ENCODE peak calls at places on chromosomes 4 and X, in ten cellular contexts. One of them, this sample, is unnamed.
A peak's percentile ranks its signal among the peaks of the same experiment; 100 is the strongest.

GRCh38 chr4:153781717-153782416 is 7.0 kb downstream of the SFRP2 start:
- DNase-seq in right lobe of liver: no peak
- DNase-seq in H1: no peak
- DNase-seq in astrocyte: peak; percentile 39
- DNase-seq in spleen: no peak
- DNase-seq in K562: no peak
- DNase-seq in GM06990: no peak
- DNase-seq in kidney: no peak
- DNase-seq in sigmoid colon: no peak
- DNase-seq in left ventricle myocardium inferior: no peak
- DNase-seq in this sample: no peak

GRCh38 chr4:159360549-159360948 is 257.7 kb downstream of the RAPGEF2 start:
- DNase-seq in spleen: no peak
- DNase-seq in left ventricle myocardium inferior: no peak
- DNase-seq in kidney: no peak
- DNase-seq in K562: no peak
- DNase-seq in GM06990: no peak
- DNase-seq in H1: no peak
- DNase-seq in sigmoid colon: no peak
- DNase-seq in astrocyte: peak; percentile 96
- DNase-seq in right lobe of liver: no peak
- DNase-seq in this sample: no peak

GRCh38 chr4:5710065-5710961 is 688 bp upstream of the EVC start:
- DNase-seq in sigmoid colon: no peak
- DNase-seq in right lobe of liver: no peak
- DNase-seq in GM06990: no peak
- DNase-seq in left ventricle myocardium inferior: no peak
- DNase-seq in spleen: no peak
- DNase-seq in kidney: no peak
- DNase-seq in astrocyte: no peak
- DNase-seq in H1: no peak
- DNase-seq in K562: no peak
- DNase-seq in this sample: no peak

GRCh38 chr4:6892190-6892908 is 17.3 kb upstream of the TBC1D14 start:
- DNase-seq in left ventricle myocardium inferior: peak; percentile 45
- DNase-seq in astrocyte: peak; percentile 63
- DNase-seq in K562: peak; percentile 89
- DNase-seq in H1: no peak
- DNase-seq in kidney: peak; percentile 86
- DNase-seq in spleen: peak; percentile 90
- DNase-seq in sigmoid colon: peak; percentile 77
- DNase-seq in GM06990: no peak
- DNase-seq in right lobe of liver: peak; percentile 78
- DNase-seq in this sample: peak; percentile 73

GRCh38 chrX:147226801-147227200 is 412.3 kb upstream of the CXorf51A start:
- DNase-seq in H1: no peak
- DNase-seq in astrocyte: no peak
- DNase-seq in left ventricle myocardium inferior: no peak
- DNase-seq in right lobe of liver: no peak
- DNase-seq in kidney: no peak
- DNase-seq in K562: no peak
- DNase-seq in sigmoid colon: no peak
- DNase-seq in GM06990: no peak
- DNase-seq in spleen: no peak
- DNase-seq in this sample: no peak

GRCh38 chr4:114180481-114180880 is 201.0 kb upstream of the ARSJ start:
- DNase-seq in astrocyte: peak; percentile 81
- DNase-seq in kidney: peak; percentile 81
- DNase-seq in H1: peak; percentile 69
- DNase-seq in spleen: no peak
- DNase-seq in right lobe of liver: no peak
- DNase-seq in GM06990: no peak
- DNase-seq in sigmoid colon: no peak
- DNase-seq in K562: no peak
- DNase-seq in left ventricle myocardium inferior: peak; percentile 16
- DNase-seq in this sample: peak; percentile 75

GRCh38 chrX:24204331-24204730 is 54.8 kb downstream of the ZFX start:
- DNase-seq in kidney: no peak
- DNase-seq in GM06990: no peak
- DNase-seq in K562: no peak
- DNase-seq in H1: no peak
- DNase-seq in right lobe of liver: no peak
- DNase-seq in spleen: no peak
- DNase-seq in astrocyte: peak; percentile 48
- DNase-seq in sigmoid colon: no peak
- DNase-seq in left ventricle myocardium inferior: no peak
- DNase-seq in this sample: no peak

GRCh38 chr4:47930971-47931804 is 16.8 kb upstream of the NFXL1 start:
- DNase-seq in left ventricle myocardium inferior: no peak
- DNase-seq in astrocyte: peak; percentile 82
- DNase-seq in K562: no peak
- DNase-seq in H1: no peak
- DNase-seq in GM06990: no peak
- DNase-seq in kidney: no peak
- DNase-seq in spleen: no peak
- DNase-seq in right lobe of liver: no peak
- DNase-seq in sigmoid colon: no peak
- DNase-seq in this sample: peak; percentile 31

GRCh38 chr4:40555176-40555900 is 74.3 kb downstream of the RBM47 start:
- DNase-seq in spleen: no peak
- DNase-seq in GM06990: no peak
- DNase-seq in astrocyte: no peak
- DNase-seq in K562: no peak
- DNase-seq in right lobe of liver: no peak
- DNase-seq in kidney: no peak
- DNase-seq in H1: no peak
- DNase-seq in left ventricle myocardium inferior: no peak
- DNase-seq in sigmoid colon: no peak
- DNase-seq in this sample: no peak

GRCh38 chr4:38529189-38530115 is 134.5 kb upstream of the KLF3 start:
- DNase-seq in GM06990: peak; percentile 77
- DNase-seq in spleen: peak; percentile 88
- DNase-seq in sigmoid colon: no peak
- DNase-seq in H1: no peak
- DNase-seq in left ventricle myocardium inferior: peak; percentile 20
- DNase-seq in K562: peak; percentile 91
- DNase-seq in astrocyte: no peak
- DNase-seq in kidney: peak; percentile 93
- DNase-seq in right lobe of liver: peak; percentile 66
- DNase-seq in this sample: no peak

GRCh38 chr4:56757270-56757746 is 64.2 kb downstream of the SPINK2 start:
- DNase-seq in H1: no peak
- DNase-seq in astrocyte: peak; percentile 63
- DNase-seq in left ventricle myocardium inferior: no peak
- DNase-seq in K562: no peak
- DNase-seq in spleen: peak; percentile 86
- DNase-seq in kidney: peak; percentile 82
- DNase-seq in GM06990: no peak
- DNase-seq in right lobe of liver: no peak
- DNase-seq in sigmoid colon: peak; percentile 88
- DNase-seq in this sample: no peak

DNA sequence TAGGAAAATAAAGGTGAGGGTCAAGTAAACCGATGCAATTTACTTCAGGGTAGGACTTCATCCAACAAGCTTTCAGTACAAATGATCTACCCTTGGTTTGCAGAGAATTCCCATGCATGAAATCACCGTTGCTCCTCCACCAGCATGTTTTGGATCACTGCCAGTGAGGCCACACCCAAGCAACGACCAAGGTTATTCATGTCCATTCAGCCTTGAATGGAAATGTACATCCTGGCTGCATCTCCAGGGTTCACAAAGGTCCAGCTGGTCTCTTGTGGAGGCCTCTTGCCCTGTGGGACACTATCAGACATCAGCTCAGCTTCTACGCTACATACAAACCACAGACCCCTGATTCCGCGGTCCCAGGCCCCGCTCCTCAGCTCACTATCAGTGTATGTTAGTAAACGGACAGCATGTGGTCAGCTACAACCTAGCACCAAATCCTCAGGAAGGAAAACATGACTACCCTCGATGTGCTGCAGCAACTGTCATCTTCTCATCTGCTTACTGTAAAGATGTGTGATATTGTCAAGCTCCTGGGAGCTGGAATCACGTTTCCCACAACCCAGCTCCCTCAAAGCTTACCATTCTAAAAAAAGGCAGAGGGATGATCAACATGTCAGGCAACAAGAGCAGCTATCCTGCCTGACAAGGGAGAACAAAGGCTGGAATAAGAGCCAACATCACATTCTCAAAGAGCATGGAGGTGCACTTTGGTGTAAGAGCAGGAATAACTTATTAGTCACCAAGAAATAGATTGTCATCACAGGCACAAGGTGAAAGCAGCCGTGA is 4.9 kb downstream of the LYAR start:
- DNase-seq in kidney: no peak
- DNase-seq in astrocyte: peak; percentile 10
- DNase-seq in sigmoid colon: no peak
- DNase-seq in left ventricle myocardium inferior: no peak
- DNase-seq in K562: peak; percentile 47
- DNase-seq in right lobe of liver: no peak
- DNase-seq in GM06990: no peak
- DNase-seq in H1: no peak
- DNase-seq in spleen: no peak
- DNase-seq in this sample: no peak
- H3K36me3 ChIP-seq in kidney: peaks cover 12% of the 10 kb centered on the region
- H3K36me3 ChIP-seq in astrocyte: peaks cover 31% of the 10 kb centered on the region
- H3K36me3 ChIP-seq in sigmoid colon: peaks cover 62% of the 10 kb centered on the region
- H3K36me3 ChIP-seq in left ventricle myocardium inferior: peaks cover 40% of the 10 kb centered on the region
- H3K36me3 ChIP-seq in K562: peaks cover 76% of the 10 kb centered on the region
- H3K36me3 ChIP-seq in right lobe of liver: no peaks in the 10 kb centered on the region
- H3K36me3 ChIP-seq in GM06990: peaks cover 16% of the 10 kb centered on the region
- H3K36me3 ChIP-seq in H1: peaks cover 45% of the 10 kb centered on the region
- H3K36me3 ChIP-seq in spleen: peaks cover 63% of the 10 kb centered on the region
- H3K36me3 ChIP-seq in this sample: peaks cover 55% of the 10 kb centered on the region

GRCh38 chrX:154014429-154015380 is 5.0 kb downstream of the IRAK1 start:
- DNase-seq in kidney: peak; percentile 66
- DNase-seq in H1: no peak
- DNase-seq in astrocyte: no peak
- DNase-seq in K562: no peak
- DNase-seq in left ventricle myocardium inferior: no peak
- DNase-seq in sigmoid colon: no peak
- DNase-seq in GM06990: no peak
- DNase-seq in spleen: no peak
- DNase-seq in right lobe of liver: no peak
- DNase-seq in this sample: no peak
- H3K36me3 ChIP-seq in kidney: no peaks in the 10 kb centered on the region
- H3K36me3 ChIP-seq in H1: peaks cover 11% of the 10 kb centered on the region
- H3K36me3 ChIP-seq in astrocyte: peaks cover 4% of the 10 kb centered on the region
- H3K36me3 ChIP-seq in K562: peaks cover 88% of the 10 kb centered on the region
- H3K36me3 ChIP-seq in left ventricle myocardium inferior: peaks cover 10% of the 10 kb centered on the region
- H3K36me3 ChIP-seq in sigmoid colon: peaks cover 16% of the 10 kb centered on the region
- H3K36me3 ChIP-seq in GM06990: peaks cover 13% of the 10 kb centered on the region
- H3K36me3 ChIP-seq in spleen: peaks cover 77% of the 10 kb centered on the region
- H3K36me3 ChIP-seq in right lobe of liver: no peaks in the 10 kb centered on the region
- H3K36me3 ChIP-seq in this sample: peaks cover 56% of the 10 kb centered on the region

GRCh38 chr4:877502-877901 is 51.6 kb upstream of the CPLX1 start:
- DNase-seq in K562: no peak
- DNase-seq in right lobe of liver: no peak
- DNase-seq in left ventricle myocardium inferior: no peak
- DNase-seq in kidney: peak; percentile 55
- DNase-seq in spleen: no peak
- DNase-seq in H1: no peak
- DNase-seq in astrocyte: no peak
- DNase-seq in sigmoid colon: no peak
- DNase-seq in GM06990: no peak
- DNase-seq in this sample: no peak

GRCh38 chr4:874071-874470 is 48.1 kb upstream of the CPLX1 start:
- DNase-seq in right lobe of liver: no peak
- DNase-seq in H1: no peak
- DNase-seq in astrocyte: no peak
- DNase-seq in kidney: no peak
- DNase-seq in left ventricle myocardium inferior: no peak
- DNase-seq in GM06990: no peak
- DNase-seq in K562: no peak
- DNase-seq in spleen: no peak
- DNase-seq in sigmoid colon: no peak
- DNase-seq in this sample: no peak

GRCh38 chr4:875818-876423 is 50.0 kb upstream of the CPLX1 start:
- DNase-seq in sigmoid colon: no peak
- DNase-seq in H1: no peak
- DNase-seq in K562: no peak
- DNase-seq in spleen: no peak
- DNase-seq in astrocyte: no peak
- DNase-seq in GM06990: no peak
- DNase-seq in left ventricle myocardium inferior: no peak
- DNase-seq in right lobe of liver: no peak
- DNase-seq in kidney: no peak
- DNase-seq in this sample: no peak

GRCh38 chr4:876780-877179 is 50.9 kb upstream of the CPLX1 start:
- DNase-seq in spleen: no peak
- DNase-seq in H1: no peak
- DNase-seq in sigmoid colon: no peak
- DNase-seq in right lobe of liver: no peak
- DNase-seq in K562: no peak
- DNase-seq in GM06990: no peak
- DNase-seq in kidney: no peak
- DNase-seq in astrocyte: no peak
- DNase-seq in left ventricle myocardium inferior: no peak
- DNase-seq in this sample: peak; percentile 35

DNA sequence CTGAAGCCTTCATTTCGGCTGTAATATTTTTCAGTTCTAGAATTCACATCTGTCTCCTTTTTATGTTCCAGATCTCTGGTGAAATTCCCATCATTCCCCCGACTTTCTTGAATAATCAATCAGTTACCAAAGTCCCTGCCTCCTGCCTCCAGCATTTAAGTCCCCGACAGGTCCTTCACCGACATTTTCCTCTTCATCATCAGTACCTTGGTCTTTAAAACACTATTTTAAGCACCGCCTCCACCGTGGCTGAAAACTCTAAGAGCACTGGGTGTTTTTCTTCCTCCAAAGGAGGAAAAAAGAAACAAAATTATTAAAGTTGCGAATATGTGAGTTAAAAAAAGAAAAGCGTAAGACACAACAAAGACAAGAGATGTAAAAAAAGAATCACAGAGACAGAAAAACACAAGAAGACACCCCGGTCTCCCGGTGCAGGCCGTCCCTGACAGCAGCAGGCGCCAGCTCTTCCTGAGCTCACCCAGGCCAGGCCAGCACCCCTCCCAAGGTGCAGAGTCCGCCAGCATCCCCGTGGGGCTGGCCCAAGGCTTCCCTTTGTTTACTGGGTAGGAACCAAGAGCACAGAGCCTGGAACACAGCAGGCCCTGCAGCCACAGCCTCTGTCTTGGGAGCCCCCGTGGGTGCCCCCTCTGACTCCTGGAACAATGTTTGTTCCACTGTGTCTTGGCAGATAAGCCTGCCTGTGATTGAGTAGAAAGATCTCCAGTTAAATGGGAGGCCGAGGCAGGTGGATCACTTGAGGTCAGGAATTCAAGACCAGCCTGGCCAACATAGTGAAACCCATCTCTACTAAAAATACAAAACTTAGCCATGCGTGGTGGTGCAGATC is 49.3 kb upstream of the CPLX1 start:
- DNase-seq in kidney: peak; percentile 45
- DNase-seq in H1: no peak
- DNase-seq in right lobe of liver: no peak
- DNase-seq in GM06990: no peak
- DNase-seq in left ventricle myocardium inferior: no peak
- DNase-seq in spleen: no peak
- DNase-seq in astrocyte: no peak
- DNase-seq in K562: no peak
- DNase-seq in sigmoid colon: no peak
- DNase-seq in this sample: no peak
- H3K36me3 ChIP-seq in kidney: peaks cover 17% of the 10 kb centered on the region
- H3K36me3 ChIP-seq in H1: peaks cover 27% of the 10 kb centered on the region
- H3K36me3 ChIP-seq in right lobe of liver: no peaks in the 10 kb centered on the region
- H3K36me3 ChIP-seq in GM06990: peaks cover 39% of the 10 kb centered on the region
- H3K36me3 ChIP-seq in left ventricle myocardium inferior: peaks cover 87% of the 10 kb centered on the region
- H3K36me3 ChIP-seq in spleen: peaks cover 100% of the 10 kb centered on the region
- H3K36me3 ChIP-seq in astrocyte: peaks cover 23% of the 10 kb centered on the region
- H3K36me3 ChIP-seq in K562: peaks cover 90% of the 10 kb centered on the region
- H3K36me3 ChIP-seq in sigmoid colon: peaks cover 99% of the 10 kb centered on the region
- H3K36me3 ChIP-seq in this sample: peaks cover 43% of the 10 kb centered on the region

GRCh38 chr4:67659065-67659464 is 41.9 kb downstream of the UBA6 start:
- DNase-seq in K562: no peak
- DNase-seq in kidney: no peak
- DNase-seq in H1: no peak
- DNase-seq in spleen: no peak
- DNase-seq in astrocyte: no peak
- DNase-seq in right lobe of liver: no peak
- DNase-seq in left ventricle myocardium inferior: no peak
- DNase-seq in sigmoid colon: no peak
- DNase-seq in GM06990: no peak
- DNase-seq in this sample: no peak
- H3K36me3 ChIP-seq in K562: peaks cover 67% of the 10 kb centered on the region
- H3K36me3 ChIP-seq in kidney: peaks cover 14% of the 10 kb centered on the region
- H3K36me3 ChIP-seq in H1: peaks cover 50% of the 10 kb centered on the region
- H3K36me3 ChIP-seq in spleen: peaks cover 77% of the 10 kb centered on the region
- H3K36me3 ChIP-seq in astrocyte: peaks cover 26% of the 10 kb centered on the region
- H3K36me3 ChIP-seq in right lobe of liver: no peaks in the 10 kb centered on the region
- H3K36me3 ChIP-seq in left ventricle myocardium inferior: peaks cover 77% of the 10 kb centered on the region
- H3K36me3 ChIP-seq in sigmoid colon: peaks cover 68% of the 10 kb centered on the region
- H3K36me3 ChIP-seq in GM06990: peaks cover 17% of the 10 kb centered on the region
- H3K36me3 ChIP-seq in this sample: peaks cover 16% of the 10 kb centered on the region

This sample was measured in BE2C.